ENCODE peak calls at places on chromosomes 11 and 22, in ten cellular contexts. One of them, this sample, is unnamed.
A peak's percentile ranks its signal among the peaks of the same experiment; 100 is the strongest.

GRCh38 chr11:86138958-86139357 is 70.1 kb upstream of the PICALM start:
- DNase-seq in progenitor cell of endocrine pancreas: no peak
- DNase-seq in mammary epithelial cell: peak; percentile 26
- DNase-seq in tibial nerve: no peak
- DNase-seq in stomach: no peak
- DNase-seq in GM12878: peak; percentile 84
- DNase-seq in upper lobe of right lung: no peak
- DNase-seq in right lobe of liver: no peak
- DNase-seq in neural progenitor cell: no peak
- DNase-seq in GM23338: no peak
- DNase-seq in this sample: peak; percentile 53

GRCh38 chr22:46905415-46905814 is 143.0 kb downstream of the TBC1D22A start:
- DNase-seq in progenitor cell of endocrine pancreas: no peak
- DNase-seq in mammary epithelial cell: no peak
- DNase-seq in tibial nerve: no peak
- DNase-seq in stomach: peak; percentile 19
- DNase-seq in GM12878: no peak
- DNase-seq in upper lobe of right lung: peak; percentile 49
- DNase-seq in right lobe of liver: no peak
- DNase-seq in neural progenitor cell: no peak
- DNase-seq in GM23338: no peak
- DNase-seq in this sample: no peak

GRCh38 chr22:24069721-24070120 is 58.6 kb downstream of the CABIN1 start:
- DNase-seq in progenitor cell of endocrine pancreas: no peak
- DNase-seq in mammary epithelial cell: no peak
- DNase-seq in tibial nerve: no peak
- DNase-seq in stomach: no peak
- DNase-seq in GM12878: no peak
- DNase-seq in upper lobe of right lung: peak; percentile 50
- DNase-seq in right lobe of liver: no peak
- DNase-seq in neural progenitor cell: no peak
- DNase-seq in GM23338: no peak
- DNase-seq in this sample: no peak

GRCh38 chr11:9858822-9859221 is 194.9 kb downstream of the SWAP70 start:
- DNase-seq in progenitor cell of endocrine pancreas: no peak
- DNase-seq in mammary epithelial cell: no peak
- DNase-seq in tibial nerve: no peak
- DNase-seq in stomach: no peak
- DNase-seq in GM12878: no peak
- DNase-seq in upper lobe of right lung: no peak
- DNase-seq in right lobe of liver: no peak
- DNase-seq in neural progenitor cell: peak; percentile 32
- DNase-seq in GM23338: peak; percentile 60
- DNase-seq in this sample: no peak

GRCh38 chr11:821513-822371 is 3.0 kb downstream of the PNPLA2 start:
- DNase-seq in progenitor cell of endocrine pancreas: no peak
- DNase-seq in mammary epithelial cell: no peak
- DNase-seq in tibial nerve: no peak
- DNase-seq in stomach: no peak
- DNase-seq in GM12878: no peak
- DNase-seq in upper lobe of right lung: peak; percentile 83
- DNase-seq in right lobe of liver: no peak
- DNase-seq in neural progenitor cell: no peak
- DNase-seq in GM23338: no peak
- DNase-seq in this sample: no peak

GRCh38 chr22:19959043-19959586 is 17.5 kb upstream of the TXNRD2 start:
- DNase-seq in progenitor cell of endocrine pancreas: peak; percentile 95
- DNase-seq in mammary epithelial cell: no peak
- DNase-seq in tibial nerve: peak; percentile 76
- DNase-seq in stomach: peak; percentile 81
- DNase-seq in GM12878: no peak
- DNase-seq in upper lobe of right lung: peak; percentile 88
- DNase-seq in right lobe of liver: peak; percentile 94
- DNase-seq in neural progenitor cell: peak; percentile 99
- DNase-seq in GM23338: peak; percentile 99
- DNase-seq in this sample: no peak

GRCh38 chr11:93559681-93560080 is 16.5 kb upstream of the SMCO4 start:
- DNase-seq in progenitor cell of endocrine pancreas: no peak
- DNase-seq in mammary epithelial cell: no peak
- DNase-seq in tibial nerve: no peak
- DNase-seq in stomach: no peak
- DNase-seq in GM12878: no peak
- DNase-seq in upper lobe of right lung: no peak
- DNase-seq in right lobe of liver: no peak
- DNase-seq in neural progenitor cell: no peak
- DNase-seq in GM23338: no peak
- DNase-seq in this sample: no peak

GRCh38 chr22:37735054-37735453 is 38.2 kb downstream of the TRIOBP start:
- DNase-seq in progenitor cell of endocrine pancreas: peak; percentile 50
- DNase-seq in mammary epithelial cell: no peak
- DNase-seq in tibial nerve: no peak
- DNase-seq in stomach: peak; percentile 82
- DNase-seq in GM12878: no peak
- DNase-seq in upper lobe of right lung: peak; percentile 80
- DNase-seq in right lobe of liver: peak; percentile 77
- DNase-seq in neural progenitor cell: peak; percentile 84
- DNase-seq in GM23338: peak; percentile 76
- DNase-seq in this sample: no peak

DNA sequence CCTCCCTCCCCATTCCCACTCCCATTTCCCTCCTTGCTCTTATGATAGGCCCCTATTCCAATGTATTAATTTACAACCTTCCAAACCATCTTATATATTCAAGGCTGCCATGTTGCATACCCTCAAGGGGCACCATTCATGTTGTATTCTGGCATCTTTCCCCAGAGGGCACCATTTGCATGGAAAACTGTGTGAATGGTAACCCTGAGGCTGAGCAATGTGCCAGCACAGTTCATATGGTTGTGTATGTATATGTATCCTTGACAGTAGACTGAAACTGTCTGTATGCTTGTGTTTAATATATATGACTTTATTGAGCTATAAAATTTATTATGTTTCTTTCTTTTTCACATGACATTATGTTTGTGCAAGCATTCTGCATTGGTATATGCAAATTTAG is 7.3 kb downstream of the RASSF10 start:
- DNase-seq in progenitor cell of endocrine pancreas: no peak
- DNase-seq in mammary epithelial cell: peak; percentile 44
- DNase-seq in tibial nerve: no peak
- DNase-seq in stomach: no peak
- DNase-seq in GM12878: no peak
- DNase-seq in upper lobe of right lung: no peak
- DNase-seq in right lobe of liver: no peak
- DNase-seq in neural progenitor cell: no peak
- DNase-seq in GM23338: no peak
- DNase-seq in this sample: no peak
- TF ChIP-seq CTCF in progenitor cell of endocrine pancreas: no peak
- TF ChIP-seq CTCF in mammary epithelial cell: peak; percentile 42
- TF ChIP-seq CTCF in tibial nerve: no peak
- TF ChIP-seq CTCF in stomach: no peak
- TF ChIP-seq CTCF in GM12878: no peak
- TF ChIP-seq CTCF in upper lobe of right lung: no peak
- TF ChIP-seq CTCF in right lobe of liver: no peak
- TF ChIP-seq CTCF in neural progenitor cell: peak; percentile 16
- TF ChIP-seq CTCF in GM23338: no peak
- TF ChIP-seq CTCF in this sample: no peak

GRCh38 chr11:82225930-82226329 is 507.7 kb downstream of the FAM181B start:
- DNase-seq in progenitor cell of endocrine pancreas: no peak
- DNase-seq in mammary epithelial cell: no peak
- DNase-seq in tibial nerve: no peak
- DNase-seq in stomach: no peak
- DNase-seq in GM12878: no peak
- DNase-seq in upper lobe of right lung: no peak
- DNase-seq in right lobe of liver: no peak
- DNase-seq in neural progenitor cell: peak; percentile 10
- DNase-seq in GM23338: peak; percentile 36
- DNase-seq in this sample: no peak

GRCh38 chr11:82225502-82225901 is 508.2 kb downstream of the FAM181B start:
- DNase-seq in progenitor cell of endocrine pancreas: no peak
- DNase-seq in mammary epithelial cell: no peak
- DNase-seq in tibial nerve: no peak
- DNase-seq in stomach: no peak
- DNase-seq in GM12878: no peak
- DNase-seq in upper lobe of right lung: no peak
- DNase-seq in right lobe of liver: no peak
- DNase-seq in neural progenitor cell: no peak
- DNase-seq in GM23338: no peak
- DNase-seq in this sample: no peak

GRCh38 chr11:82234256-82234655 is 499.4 kb downstream of the FAM181B start:
- DNase-seq in progenitor cell of endocrine pancreas: no peak
- DNase-seq in mammary epithelial cell: no peak
- DNase-seq in tibial nerve: no peak
- DNase-seq in stomach: no peak
- DNase-seq in GM12878: no peak
- DNase-seq in upper lobe of right lung: no peak
- DNase-seq in right lobe of liver: no peak
- DNase-seq in neural progenitor cell: no peak
- DNase-seq in GM23338: no peak
- DNase-seq in this sample: no peak

GRCh38 chr11:82233211-82233610 is 500.5 kb downstream of the FAM181B start:
- DNase-seq in progenitor cell of endocrine pancreas: no peak
- DNase-seq in mammary epithelial cell: no peak
- DNase-seq in tibial nerve: no peak
- DNase-seq in stomach: no peak
- DNase-seq in GM12878: no peak
- DNase-seq in upper lobe of right lung: no peak
- DNase-seq in right lobe of liver: no peak
- DNase-seq in neural progenitor cell: no peak
- DNase-seq in GM23338: no peak
- DNase-seq in this sample: no peak

DNA sequence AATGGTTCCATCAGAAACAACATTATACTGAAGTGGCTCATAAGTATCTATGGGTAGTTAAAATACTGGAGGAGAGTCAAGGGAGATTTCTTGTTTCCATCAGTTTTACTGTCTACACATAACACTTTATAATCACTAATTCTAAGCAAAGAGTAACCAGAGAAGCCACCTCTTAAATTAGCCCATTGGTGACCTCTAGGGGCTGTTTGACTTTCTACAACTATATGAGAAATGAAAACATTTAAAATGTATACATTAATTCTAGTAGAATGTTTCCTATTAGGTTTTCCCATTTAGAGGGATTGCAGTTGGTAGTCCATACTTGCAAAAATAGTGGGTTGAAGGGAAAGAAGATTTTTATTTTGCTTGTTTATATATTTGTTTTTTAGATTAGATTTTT is 504.3 kb downstream of the FAM181B start:
- DNase-seq in progenitor cell of endocrine pancreas: no peak
- DNase-seq in mammary epithelial cell: peak; percentile 2
- DNase-seq in tibial nerve: no peak
- DNase-seq in stomach: no peak
- DNase-seq in GM12878: no peak
- DNase-seq in upper lobe of right lung: no peak
- DNase-seq in right lobe of liver: no peak
- DNase-seq in neural progenitor cell: peak; percentile 40
- DNase-seq in GM23338: peak; percentile 71
- DNase-seq in this sample: no peak
- TF ChIP-seq CTCF in progenitor cell of endocrine pancreas: peak; percentile 77
- TF ChIP-seq CTCF in mammary epithelial cell: peak; percentile 56
- TF ChIP-seq CTCF in tibial nerve: no peak
- TF ChIP-seq CTCF in stomach: no peak
- TF ChIP-seq CTCF in GM12878: peak; percentile 19
- TF ChIP-seq CTCF in upper lobe of right lung: peak; percentile 32
- TF ChIP-seq CTCF in right lobe of liver: peak; percentile 40
- TF ChIP-seq CTCF in neural progenitor cell: peak; percentile 68
- TF ChIP-seq CTCF in GM23338: peak; percentile 73
- TF ChIP-seq CTCF in this sample: peak; percentile 63

GRCh38 chr11:57321996-57322880 is 2.5 kb downstream of the TNKS1BP1 start:
- DNase-seq in progenitor cell of endocrine pancreas: no peak
- DNase-seq in mammary epithelial cell: peak; percentile 97
- DNase-seq in tibial nerve: peak; percentile 86
- DNase-seq in stomach: peak; percentile 88
- DNase-seq in GM12878: no peak
- DNase-seq in upper lobe of right lung: peak; percentile 93
- DNase-seq in right lobe of liver: peak; percentile 90
- DNase-seq in neural progenitor cell: peak; percentile 88
- DNase-seq in GM23338: peak; percentile 86
- DNase-seq in this sample: peak; percentile 26

GRCh38 chr11:57324154-57324885 is 432 bp downstream of the TNKS1BP1 start:
- DNase-seq in progenitor cell of endocrine pancreas: peak; percentile 55
- DNase-seq in mammary epithelial cell: no peak
- DNase-seq in tibial nerve: no peak
- DNase-seq in stomach: peak; percentile 33
- DNase-seq in GM12878: no peak
- DNase-seq in upper lobe of right lung: peak; percentile 80
- DNase-seq in right lobe of liver: peak; percentile 56
- DNase-seq in neural progenitor cell: peak; percentile 88
- DNase-seq in GM23338: peak; percentile 79
- DNase-seq in this sample: peak; percentile 53

GRCh38 chr11:57322881-57323467 is 1.8 kb downstream of the TNKS1BP1 start:
- DNase-seq in progenitor cell of endocrine pancreas: no peak
- DNase-seq in mammary epithelial cell: no peak
- DNase-seq in tibial nerve: no peak
- DNase-seq in stomach: no peak
- DNase-seq in GM12878: no peak
- DNase-seq in upper lobe of right lung: no peak
- DNase-seq in right lobe of liver: no peak
- DNase-seq in neural progenitor cell: no peak
- DNase-seq in GM23338: no peak
- DNase-seq in this sample: no peak

GRCh38 chr11:57324886-57325734 is at the start of gene TNKS1BP1:
- DNase-seq in progenitor cell of endocrine pancreas: peak; percentile 92
- DNase-seq in mammary epithelial cell: peak; percentile 97
- DNase-seq in tibial nerve: peak; percentile 97
- DNase-seq in stomach: peak; percentile 98
- DNase-seq in GM12878: peak; percentile 56
- DNase-seq in upper lobe of right lung: peak; percentile 98
- DNase-seq in right lobe of liver: peak; percentile 98
- DNase-seq in neural progenitor cell: peak; percentile 98
- DNase-seq in GM23338: peak; percentile 98
- DNase-seq in this sample: peak; percentile 94

DNA sequence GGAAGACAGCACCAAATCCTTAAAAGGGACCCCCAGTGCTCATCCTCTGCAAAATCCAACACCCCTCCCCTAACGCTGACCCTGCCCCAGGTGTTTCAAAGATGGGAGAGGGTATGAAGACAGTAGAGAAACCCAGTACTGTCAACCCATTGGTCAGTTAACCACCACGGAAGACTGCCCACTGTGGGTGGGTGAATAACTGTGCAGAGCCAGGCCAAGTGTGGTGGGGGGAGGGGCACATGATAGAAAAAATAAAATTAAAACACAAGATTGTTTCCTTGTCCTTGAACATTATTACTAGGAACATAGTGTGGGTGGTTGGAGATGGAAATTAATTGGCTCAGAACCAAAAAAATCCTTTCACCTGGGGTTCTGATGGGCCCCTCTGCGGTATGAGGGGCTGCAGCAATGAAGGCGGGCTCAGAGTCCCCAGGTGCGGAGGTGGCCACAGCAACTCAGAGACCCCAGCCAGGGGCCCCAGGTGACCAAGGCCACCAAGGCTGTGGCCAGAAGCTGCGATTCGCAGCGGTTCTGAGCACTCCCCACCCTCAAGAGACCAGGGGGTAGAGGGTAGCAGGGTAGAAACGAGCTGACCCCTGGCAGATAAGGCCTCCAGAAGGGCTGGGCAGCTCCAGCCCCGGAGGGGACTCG is 1.1 kb downstream of the TNKS1BP1 start:
- DNase-seq in progenitor cell of endocrine pancreas: no peak
- DNase-seq in mammary epithelial cell: no peak
- DNase-seq in tibial nerve: no peak
- DNase-seq in stomach: no peak
- DNase-seq in GM12878: no peak
- DNase-seq in upper lobe of right lung: no peak
- DNase-seq in right lobe of liver: no peak
- DNase-seq in neural progenitor cell: no peak
- DNase-seq in GM23338: no peak
- DNase-seq in this sample: no peak
- TF ChIP-seq CTCF in progenitor cell of endocrine pancreas: no peak
- TF ChIP-seq CTCF in mammary epithelial cell: no peak
- TF ChIP-seq CTCF in tibial nerve: no peak
- TF ChIP-seq CTCF in stomach: no peak
- TF ChIP-seq CTCF in GM12878: no peak
- TF ChIP-seq CTCF in upper lobe of right lung: peak; percentile 11
- TF ChIP-seq CTCF in right lobe of liver: no peak
- TF ChIP-seq CTCF in neural progenitor cell: no peak
- TF ChIP-seq CTCF in GM23338: no peak
- TF ChIP-seq CTCF in this sample: no peak

GRCh38 chr11:124638500-124638899 is 15.8 kb downstream of the TBRG1 start:
- DNase-seq in progenitor cell of endocrine pancreas: no peak
- DNase-seq in mammary epithelial cell: no peak
- DNase-seq in tibial nerve: no peak
- DNase-seq in stomach: no peak
- DNase-seq in GM12878: no peak
- DNase-seq in upper lobe of right lung: no peak
- DNase-seq in right lobe of liver: no peak
- DNase-seq in neural progenitor cell: no peak
- DNase-seq in GM23338: no peak
- DNase-seq in this sample: no peak

GRCh38 chr11:124629961-124630360 is 7.3 kb downstream of the TBRG1 start:
- DNase-seq in progenitor cell of endocrine pancreas: no peak
- DNase-seq in mammary epithelial cell: no peak
- DNase-seq in tibial nerve: no peak
- DNase-seq in stomach: no peak
- DNase-seq in GM12878: no peak
- DNase-seq in upper lobe of right lung: no peak
- DNase-seq in right lobe of liver: no peak
- DNase-seq in neural progenitor cell: no peak
- DNase-seq in GM23338: no peak
- DNase-seq in this sample: no peak

GRCh38 chr11:124627546-124627945 is 4.9 kb downstream of the TBRG1 start:
- DNase-seq in progenitor cell of endocrine pancreas: no peak
- DNase-seq in mammary epithelial cell: no peak
- DNase-seq in tibial nerve: no peak
- DNase-seq in stomach: no peak
- DNase-seq in GM12878: no peak
- DNase-seq in upper lobe of right lung: no peak
- DNase-seq in right lobe of liver: no peak
- DNase-seq in neural progenitor cell: no peak
- DNase-seq in GM23338: no peak
- DNase-seq in this sample: no peak

GRCh38 chr11:124633355-124633754 is 10.7 kb downstream of the TBRG1 start:
- DNase-seq in progenitor cell of endocrine pancreas: no peak
- DNase-seq in mammary epithelial cell: no peak
- DNase-seq in tibial nerve: no peak
- DNase-seq in stomach: no peak
- DNase-seq in GM12878: no peak
- DNase-seq in upper lobe of right lung: no peak
- DNase-seq in right lobe of liver: no peak
- DNase-seq in neural progenitor cell: no peak
- DNase-seq in GM23338: no peak
- DNase-seq in this sample: no peak
- TF ChIP-seq CTCF in progenitor cell of endocrine pancreas: peak; percentile 24
- TF ChIP-seq CTCF in mammary epithelial cell: peak; percentile 34
- TF ChIP-seq CTCF in tibial nerve: no peak
- TF ChIP-seq CTCF in stomach: no peak
- TF ChIP-seq CTCF in GM12878: peak; percentile 25
- TF ChIP-seq CTCF in upper lobe of right lung: no peak
- TF ChIP-seq CTCF in right lobe of liver: no peak
- TF ChIP-seq CTCF in neural progenitor cell: peak; percentile 18
- TF ChIP-seq CTCF in GM23338: peak; percentile 35
- TF ChIP-seq CTCF in this sample: no peak

This sample was measured in activated CD8-positive, alpha-beta T cell treated with anti-CD3 and anti-CD28 coated beads for 36 hours.